ENCODE peak calls at places on chromosomes 2 and 18, in four cellular contexts. H is BE2C, G is heart right ventricle, P is sigmoid colon. F is an unnamed sample. For H3K36me3, the result is how much of the 10 kb centered on the place peaks cover.

GRCh38 chr2:136582631-136583205 is 182.6 kb upstream of the THSD7B start:
- DNase-seq in H (no peak), G (peak), P (no peak), F (no peak)

GRCh38 chr2:108637304-108637669 is 82.0 kb upstream of the RANBP2 start:
- DNase-seq in H (no peak), G (peak), P (no peak), F (no peak)

GRCh38 chr2:235262750-235263149 is 231.1 kb upstream of the AGAP1 start:
- DNase-seq in H (no peak), G (no peak), P (no peak), F (no peak)

GRCh38 chr2:202339052-202339870 is 36.9 kb upstream of the BMPR2 start:
- DNase-seq in H (no peak), G (no peak), P (no peak), F (no peak)

GRCh38 chr2:241061275-241061674 is 40.8 kb downstream of the MTERF4 start:
- DNase-seq in H (no peak), G (no peak), P (peak), F (no peak)

GRCh38 chr2:205712508-205712907 is 30.2 kb downstream of the NRP2 start:
- DNase-seq in H (no peak), G (no peak), P (no peak), F (no peak)

GRCh38 chr2:30733829-30734520 is 73.3 kb downstream of the CAPN13 start:
- DNase-seq in H (no peak), G (no peak), P (peak), F (no peak)

GRCh38 chr2:19868705-19869550 is 32.9 kb downstream of the TTC32 start:
- DNase-seq in H (peak), G (peak), P (peak), F (peak)

GRCh38 chr2:68059769-68060525 is 2.9 kb downstream of the C1D start:
- DNase-seq in H (no peak), G (no peak), P (no peak), F (no peak)

GRCh38 chr2:74502720-74503505 is 3.5 kb upstream of the LBX2 start:
- DNase-seq in H (no peak), G (peak), P (peak), F (peak)

DNA sequence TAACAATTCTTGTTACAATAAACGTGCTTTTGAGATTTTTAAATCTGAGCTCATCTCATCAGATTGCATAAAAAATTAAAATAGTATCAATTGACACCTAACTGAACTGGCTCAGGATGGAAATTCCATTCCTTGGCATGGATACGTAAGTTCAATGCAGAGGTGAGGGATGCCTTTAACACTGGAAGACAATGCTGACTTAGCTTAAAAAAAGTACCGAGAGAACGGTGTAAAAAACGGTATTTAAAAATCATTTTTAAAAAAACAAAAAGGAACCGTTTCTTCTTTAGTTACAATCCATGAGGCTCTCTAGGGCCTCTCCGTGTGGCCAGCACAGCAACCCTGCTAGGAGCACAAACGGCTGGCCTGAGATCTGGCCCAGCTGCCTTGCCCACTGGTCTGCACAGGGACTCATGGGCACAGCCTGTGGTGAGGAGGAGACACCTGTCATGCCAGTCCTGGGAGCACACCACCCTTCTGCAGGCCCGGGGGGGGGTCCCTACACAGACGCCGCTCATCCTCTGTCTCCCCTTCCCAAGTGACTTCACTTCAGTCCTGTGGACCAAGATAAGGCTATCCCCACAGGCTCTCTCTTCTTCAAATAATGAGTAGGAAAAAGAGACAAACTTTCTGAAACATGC is 45.2 kb downstream of the FAM168B start:
- DNase-seq in H (no peak), G (no peak), P (no peak), F (peak)
- H3K36me3 ChIP-seq in H (under half), G (half or more), P (under half), F (half or more)

DNA sequence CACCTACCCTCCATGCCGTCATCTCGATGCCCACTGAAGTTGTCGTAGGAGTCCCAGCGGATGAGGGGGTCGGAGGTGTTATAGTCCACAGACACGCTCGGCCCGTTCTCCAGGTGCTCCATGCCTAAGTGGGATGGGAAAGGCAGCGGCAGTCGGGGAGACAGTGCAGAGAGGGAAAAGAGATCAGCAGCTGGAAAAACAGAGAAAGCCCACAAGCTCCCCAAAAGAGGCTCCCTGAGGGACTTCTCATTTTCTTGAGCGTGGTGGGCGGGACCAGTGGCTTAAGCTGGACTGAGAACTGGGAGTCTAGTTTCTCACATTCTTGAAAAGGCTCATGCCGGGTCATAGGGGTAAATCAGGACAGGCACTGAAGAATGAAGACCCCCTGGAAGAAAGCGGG is 121.9 kb downstream of the TNS1 start:
- DNase-seq in H (no peak), G (peak), P (no peak), F (no peak)
- H3K36me3 ChIP-seq in H (under half), G (half or more), P (half or more), F (half or more)

GRCh38 chr2:88557290-88557689 is 70.0 kb downstream of the EIF2AK3 start:
- DNase-seq in H (no peak), G (no peak), P (no peak), F (no peak)

GRCh38 chr2:88561646-88562388 is 65.4 kb downstream of the EIF2AK3 start:
- DNase-seq in H (no peak), G (no peak), P (no peak), F (no peak)

GRCh38 chr2:88564402-88564801 is 62.9 kb downstream of the EIF2AK3 start:
- DNase-seq in H (no peak), G (no peak), P (no peak), F (no peak)

GRCh38 chr2:88563134-88563533 is 64.1 kb downstream of the EIF2AK3 start:
- DNase-seq in H (no peak), G (no peak), P (no peak), F (no peak)

GRCh38 chr2:88560619-88561307 is 66.5 kb downstream of the EIF2AK3 start:
- DNase-seq in H (no peak), G (no peak), P (no peak), F (no peak)
- H3K36me3 ChIP-seq in H (under half), G (half or more), P (under half), F (half or more)

DNA sequence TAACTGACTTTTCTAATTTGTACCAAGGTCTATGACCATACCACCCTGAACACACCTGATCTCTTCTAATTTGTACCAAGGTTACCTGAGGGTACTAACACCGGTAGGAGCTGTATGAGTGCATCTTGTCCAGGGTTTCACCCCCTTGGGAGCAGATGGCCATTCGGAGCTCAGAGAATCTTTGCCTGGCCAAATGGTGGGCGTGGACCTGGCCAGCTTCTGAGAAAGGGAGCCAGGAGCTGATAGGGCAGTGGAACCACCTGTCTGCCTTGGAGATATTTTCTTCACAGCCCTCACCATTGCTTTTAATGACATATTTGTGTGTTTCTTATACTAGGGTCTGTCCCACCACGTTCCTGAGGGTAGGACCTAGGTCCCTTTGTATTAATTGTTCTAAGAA is 188.9 kb downstream of the LDLRAD4 start:
- DNase-seq in H (no peak), G (no peak), P (no peak), F (no peak)
- H3K36me3 ChIP-seq in H (under half), G (under half), P (under half), F (under half)

DNA sequence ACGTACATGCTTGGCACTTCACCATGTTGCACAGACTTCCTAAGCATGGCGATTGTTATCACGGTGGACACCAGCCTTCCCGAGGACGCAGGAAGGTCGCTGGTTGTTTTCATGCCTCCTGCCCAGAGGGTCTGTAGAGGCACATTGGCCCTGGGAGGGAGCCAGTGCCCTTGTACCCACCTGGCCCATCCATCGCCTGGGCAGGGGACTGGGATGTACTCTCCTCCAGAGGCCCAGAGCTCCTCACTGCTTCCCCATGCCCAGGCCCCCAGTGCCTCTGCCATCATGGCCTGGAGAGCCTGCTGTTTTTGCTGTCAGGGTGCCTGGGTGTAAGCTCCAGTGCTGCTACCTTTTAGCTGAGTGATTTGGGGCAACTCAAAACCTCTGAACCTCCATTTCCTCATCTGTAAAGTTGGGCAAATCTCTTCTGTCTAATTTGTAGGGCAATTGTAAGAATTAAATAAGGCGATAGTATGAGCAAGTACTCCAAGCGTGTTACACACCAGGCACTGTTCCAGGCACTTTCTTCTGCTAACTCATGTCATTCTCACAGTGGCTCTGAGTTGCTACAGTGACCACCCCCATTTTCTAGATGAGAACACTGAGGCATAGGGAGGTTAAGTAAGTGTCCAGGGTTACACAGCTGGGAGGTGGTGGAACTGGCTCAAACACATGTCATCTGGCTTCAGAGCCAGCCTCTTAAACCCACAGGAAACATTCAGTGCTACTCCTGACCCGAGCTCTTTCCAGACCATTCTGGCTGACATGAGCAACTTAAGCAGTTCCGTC is 45.3 kb downstream of the GREB1 start:
- DNase-seq in H (no peak), G (no peak), P (peak), F (no peak)
- H3K36me3 ChIP-seq in H (under half), G (under half), P (under half), F (under half)

GRCh38 chr2:196729418-196729817 is 70.1 kb downstream of the GTF3C3 start:
- DNase-seq in H (no peak), G (no peak), P (no peak), F (no peak)
- H3K36me3 ChIP-seq in H (under half), G (under half), P (under half), F (under half)

GRCh38 chr2:42298132-42298531 is 62.9 kb downstream of the COX7A2L start:
- DNase-seq in H (no peak), G (no peak), P (no peak), F (no peak)
- H3K36me3 ChIP-seq in H (half or more), G (half or more), P (under half), F (half or more)

GRCh38 chr2:69807821-69808540 is 21.5 kb upstream of the GMCL1 start:
- DNase-seq in H (no peak), G (no peak), P (no peak), F (no peak)
- H3K36me3 ChIP-seq in H (under half), G (half or more), P (under half), F (half or more)

GRCh38 chr2:21017748-21018276 is 26.1 kb downstream of the APOB start:
- DNase-seq in H (no peak), G (no peak), P (no peak), F (no peak)
- H3K36me3 ChIP-seq in H (under half), G (under half), P (under half), F (under half)

GRCh38 chr2:86147793-86148192 is 41.8 kb downstream of the PTCD3 start:
- DNase-seq in H (no peak), G (no peak), P (no peak), F (no peak)
- H3K36me3 ChIP-seq in H (under half), G (half or more), P (half or more), F (half or more)